ENCODE peak calls at places on chromosomes 2 and 18, in ten cellular contexts. W is left ventricle myocardium inferior; P is adipocyte; J is adrenal gland; F is IMR-90; B is cardiac muscle cell; A is spleen; N is CD4-positive, alpha-beta T cell; C is body of pancreas; K is K562. O is an unnamed sample. For H3K27me3, the result is how much of the 10 kb centered on the place peaks cover.

GRCh38 chr18:45954070-45954712 is 12.9 kb downstream of the EPG5 start:
- DNase-seq in W (no peak), P (peak), J (no peak), F (peak), B (no peak), A (no peak), N (no peak), C (no peak), K (no peak), O (no peak)

GRCh38 chr18:67133669-67134068 is 382.9 kb downstream of the DSEL start:
- DNase-seq in W (no peak), P (no peak), J (no peak), F (no peak), B (no peak), A (no peak), N (no peak), C (no peak), K (no peak), O (no peak)

GRCh38 chr2:139721454-139721995 is 941.3 kb upstream of the NXPH2 start:
- DNase-seq in W (no peak), P (no peak), J (no peak), F (no peak), B (peak), A (no peak), N (no peak), C (no peak), K (no peak), O (no peak)

GRCh38 chr18:51813740-51814139 is 526.3 kb upstream of the DCC start:
- DNase-seq in W (no peak), P (no peak), J (no peak), F (no peak), B (no peak), A (no peak), N (no peak), C (no peak), K (no peak), O (no peak)

GRCh38 chr2:118165595-118165994 is 77.3 kb downstream of the INSIG2 start:
- DNase-seq in W (no peak), P (no peak), J (no peak), F (no peak), B (no peak), A (no peak), N (no peak), C (no peak), K (no peak), O (no peak)

GRCh38 chr2:28108143-28108542 is 217.6 kb downstream of the BABAM2 start:
- DNase-seq in W (no peak), P (peak), J (no peak), F (no peak), B (no peak), A (no peak), N (no peak), C (no peak), K (no peak), O (no peak)

GRCh38 chr18:13240060-13240725 is 21.6 kb downstream of the LDLRAD4 start:
- DNase-seq in W (no peak), P (no peak), J (peak), F (no peak), B (no peak), A (peak), N (no peak), C (no peak), K (no peak), O (no peak)

GRCh38 chr18:36297419-36298112 is at the start of gene FHOD3:
- DNase-seq in W (peak), P (peak), J (peak), F (peak), B (peak), A (no peak), N (no peak), C (peak), K (peak), O (no peak)

GRCh38 chr2:192190474-192190873 is 4.3 kb downstream of the TMEFF2 start:
- DNase-seq in W (no peak), P (peak), J (no peak), F (peak), B (peak), A (no peak), N (no peak), C (no peak), K (peak), O (no peak)

GRCh38 chr18:9707381-9708056 is 582 bp upstream of the RAB31 start:
- DNase-seq in W (no peak), P (peak), J (no peak), F (peak), B (no peak), A (no peak), N (no peak), C (no peak), K (peak), O (no peak)

GRCh38 chr2:16927398-16927797 is 261.8 kb upstream of the CYRIA start:
- DNase-seq in W (no peak), P (no peak), J (no peak), F (no peak), B (no peak), A (no peak), N (no peak), C (no peak), K (no peak), O (no peak)

GRCh38 chr2:7673843-7674242 is 756.6 kb downstream of the RNF144A start:
- DNase-seq in W (no peak), P (no peak), J (no peak), F (no peak), B (no peak), A (no peak), N (no peak), C (no peak), K (no peak), O (no peak)

GRCh38 chr2:88865801-88866353 is 174.4 kb downstream of the RPIA start:
- DNase-seq in W (no peak), P (no peak), J (no peak), F (no peak), B (no peak), A (no peak), N (no peak), C (no peak), K (no peak), O (no peak)

GRCh38 chr18:76445275-76445674 is 49.8 kb downstream of the ZNF516 start:
- DNase-seq in W (no peak), P (peak), J (no peak), F (peak), B (no peak), A (no peak), N (no peak), C (no peak), K (no peak), O (no peak)

GRCh38 chr2:49177194-49177593 is 22.9 kb upstream of the FSHR start:
- DNase-seq in W (no peak), P (no peak), J (no peak), F (no peak), B (no peak), A (no peak), N (no peak), C (no peak), K (no peak), O (no peak)

GRCh38 chr2:40178971-40179370 is 272.9 kb downstream of the SLC8A1 start:
- DNase-seq in W (no peak), P (no peak), J (no peak), F (peak), B (no peak), A (no peak), N (no peak), C (no peak), K (no peak), O (no peak)

GRCh38 chr2:195649629-195650190 is 7.3 kb upstream of the SLC39A10 start:
- DNase-seq in W (no peak), P (no peak), J (no peak), F (no peak), B (no peak), A (no peak), N (no peak), C (no peak), K (no peak), O (no peak)

GRCh38 chr2:118723394-118723793 is 124.1 kb downstream of the EN1 start:
- DNase-seq in W (no peak), P (peak), J (no peak), F (no peak), B (no peak), A (no peak), N (no peak), C (no peak), K (no peak), O (no peak)

DNA sequence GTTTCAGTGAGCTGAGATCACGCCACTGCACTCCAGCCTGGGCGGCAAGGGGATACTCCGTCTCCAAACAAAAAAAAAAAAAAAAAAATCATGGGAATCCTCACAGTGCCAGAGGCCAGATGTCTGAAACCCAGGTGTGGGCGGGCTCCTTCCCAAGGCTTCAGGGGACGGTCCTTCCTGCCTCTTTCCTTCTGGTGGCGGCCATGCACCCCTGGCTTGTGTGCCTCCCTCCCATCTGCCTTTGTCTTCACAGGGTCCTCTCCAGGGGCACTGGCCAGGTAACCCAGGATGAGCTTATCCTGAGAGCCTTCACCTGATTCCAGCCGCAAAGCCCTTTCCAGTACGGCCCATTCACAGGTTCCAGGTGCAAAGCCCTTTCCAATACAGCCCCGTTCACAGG is 40.9 kb upstream of the GPC1 start:
- DNase-seq in W (no peak), P (no peak), J (no peak), F (no peak), B (no peak), A (no peak), N (no peak), C (peak), K (no peak), O (no peak)
- H3K27me3 ChIP-seq in W (under half), P (under half), J (under half), F (under half), B (under half), A (under half), N (under half), C (under half), K (under half), O (under half)

DNA sequence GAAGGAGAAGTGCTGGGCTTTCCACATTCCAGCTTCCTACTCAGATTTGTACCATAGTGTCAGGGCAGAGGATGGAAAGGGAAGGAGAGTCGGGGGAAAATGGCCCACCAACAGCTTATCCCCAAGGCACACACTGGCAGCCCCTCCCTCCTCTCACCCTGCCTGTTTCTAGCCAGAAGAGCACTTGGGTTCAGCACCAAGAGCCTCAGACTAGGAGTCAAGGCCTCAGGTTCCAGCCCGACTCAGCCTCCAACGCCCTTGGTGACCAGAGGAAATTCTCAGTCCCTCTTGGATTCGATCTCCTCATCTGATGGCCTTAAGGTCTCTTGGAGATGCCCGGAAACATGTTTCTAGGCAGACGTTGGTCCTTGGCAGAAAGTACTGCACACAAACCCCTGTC is 53.9 kb downstream of the TNS1 start:
- DNase-seq in W (no peak), P (no peak), J (no peak), F (no peak), B (no peak), A (peak), N (no peak), C (no peak), K (no peak), O (no peak)
- H3K27me3 ChIP-seq in W (under half), P (under half), J (under half), F (under half), B (under half), A (under half), N (under half), C (under half), K (under half), O (under half)

DNA sequence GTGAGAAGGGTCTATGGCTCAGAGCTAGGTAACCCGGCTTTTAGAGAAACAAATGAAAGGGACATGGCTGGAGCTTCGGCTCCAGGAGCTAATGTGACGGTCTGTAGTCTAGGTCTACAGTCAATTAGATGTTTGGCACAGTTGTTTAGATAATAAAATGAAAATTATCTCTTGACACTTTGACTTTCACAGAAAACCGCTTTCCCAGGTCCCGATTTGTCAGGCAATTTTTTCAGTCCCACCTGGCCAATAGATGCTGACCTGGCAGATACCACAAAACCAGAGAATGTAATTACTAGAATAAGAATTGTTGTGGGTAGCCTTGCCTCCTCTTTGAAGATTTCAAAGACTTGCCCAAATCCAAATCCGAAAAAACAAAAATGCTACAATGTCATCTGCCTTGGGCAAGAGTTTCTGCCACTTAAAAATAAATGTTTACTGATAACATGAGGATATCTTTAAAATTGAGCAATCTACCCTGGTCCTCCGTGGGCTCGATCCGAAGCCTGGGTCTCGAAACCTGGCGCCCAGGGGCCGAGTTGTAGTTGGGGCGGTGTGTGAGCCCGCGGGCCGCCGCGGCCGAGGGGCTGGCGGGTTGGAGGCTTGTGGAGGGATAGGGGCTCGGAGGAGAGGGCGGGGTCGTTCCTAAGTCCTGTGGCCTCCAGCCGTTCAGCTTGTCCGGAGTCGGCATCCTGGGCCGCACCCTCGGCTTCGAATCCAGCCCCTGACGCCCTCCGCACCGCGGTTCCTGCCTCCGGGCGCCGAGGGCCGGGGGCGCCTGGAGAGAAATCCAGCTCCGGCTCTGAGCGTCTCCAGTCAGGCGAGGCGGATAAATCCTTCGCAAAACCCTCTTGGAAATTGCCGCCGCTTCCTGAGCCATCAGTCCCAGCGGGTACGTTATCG is 2.3 kb downstream of the EMX1 start:
- DNase-seq in W (no peak), P (no peak), J (no peak), F (no peak), B (peak), A (no peak), N (no peak), C (no peak), K (no peak), O (no peak)
- H3K27me3 ChIP-seq in W (half or more), P (half or more), J (half or more), F (half or more), B (half or more), A (half or more), N (half or more), C (half or more), K (half or more), O (under half)

GRCh38 chr2:149236413-149236812 is 94.0 kb upstream of the LYPD6 start:
- DNase-seq in W (no peak), P (no peak), J (no peak), F (no peak), B (no peak), A (no peak), N (no peak), C (no peak), K (no peak), O (no peak)
- H3K27me3 ChIP-seq in W (under half), P (under half), J (under half), F (under half), B (under half), A (under half), N (under half), C (under half), K (under half), O (under half)

GRCh38 chr2:98084869-98085238 is 2.1 kb upstream of the VWA3B start:
- DNase-seq in W (no peak), P (no peak), J (no peak), F (no peak), B (no peak), A (no peak), N (no peak), C (peak), K (no peak), O (no peak)
- H3K27me3 ChIP-seq in W (under half), P (under half), J (under half), F (under half), B (under half), A (under half), N (half or more), C (under half), K (under half), O (under half)

GRCh38 chr18:5894215-5894612 is 1.1 kb downstream of the TMEM200C start:
- DNase-seq in W (no peak), P (no peak), J (no peak), F (peak), B (no peak), A (no peak), N (no peak), C (no peak), K (no peak), O (no peak)

GRCh38 chr18:5892772-5893431 is 2.4 kb downstream of the TMEM200C start:
- DNase-seq in W (no peak), P (no peak), J (no peak), F (peak), B (no peak), A (no peak), N (no peak), C (no peak), K (no peak), O (no peak)

GRCh38 chr18:5894613-5895299 is 566 bp downstream of the TMEM200C start:
- DNase-seq in W (peak), P (peak), J (peak), F (peak), B (peak), A (peak), N (no peak), C (no peak), K (no peak), O (no peak)

GRCh38 chr18:5895886-5896740 is 791 bp upstream of the TMEM200C start:
- DNase-seq in W (peak), P (peak), J (peak), F (peak), B (peak), A (peak), N (no peak), C (peak), K (no peak), O (no peak)

DNA sequence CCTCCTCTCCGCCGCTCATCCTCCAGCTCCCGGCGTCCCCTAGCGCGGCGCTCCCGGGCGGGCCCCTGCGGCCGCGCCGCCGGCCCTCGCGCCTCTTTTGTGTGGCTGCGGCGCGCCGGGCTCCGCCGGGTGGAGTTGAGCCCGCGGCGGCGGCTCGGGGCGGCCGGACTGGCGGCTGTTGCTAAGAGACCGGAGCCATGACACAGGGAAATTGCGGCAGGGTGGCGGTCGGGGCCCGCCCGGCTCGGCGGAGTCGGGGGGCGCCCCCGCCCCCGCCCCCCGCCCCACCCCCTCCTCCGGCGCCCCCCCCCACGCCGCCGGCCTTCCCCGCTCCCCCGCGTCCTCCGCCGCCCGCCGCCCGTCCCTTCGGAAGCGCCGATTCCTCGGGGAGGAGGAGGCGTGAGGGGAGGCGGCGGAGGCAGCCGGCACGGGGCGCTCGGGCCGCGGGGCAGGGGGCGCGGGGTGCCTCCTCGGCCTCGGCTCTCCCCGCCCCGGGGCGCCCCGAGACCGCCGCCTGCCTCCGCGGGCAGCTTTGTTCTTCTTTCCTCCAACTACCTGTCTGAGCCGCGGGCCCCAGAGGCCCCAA is at the start of gene TMEM200C:
- DNase-seq in W (peak), P (peak), J (peak), F (peak), B (peak), A (no peak), N (no peak), C (peak), K (no peak), O (no peak)
- H3K27me3 ChIP-seq in W (half or more), P (under half), J (under half), F (under half), B (under half), A (half or more), N (half or more), C (under half), K (under half), O (under half)

DNA sequence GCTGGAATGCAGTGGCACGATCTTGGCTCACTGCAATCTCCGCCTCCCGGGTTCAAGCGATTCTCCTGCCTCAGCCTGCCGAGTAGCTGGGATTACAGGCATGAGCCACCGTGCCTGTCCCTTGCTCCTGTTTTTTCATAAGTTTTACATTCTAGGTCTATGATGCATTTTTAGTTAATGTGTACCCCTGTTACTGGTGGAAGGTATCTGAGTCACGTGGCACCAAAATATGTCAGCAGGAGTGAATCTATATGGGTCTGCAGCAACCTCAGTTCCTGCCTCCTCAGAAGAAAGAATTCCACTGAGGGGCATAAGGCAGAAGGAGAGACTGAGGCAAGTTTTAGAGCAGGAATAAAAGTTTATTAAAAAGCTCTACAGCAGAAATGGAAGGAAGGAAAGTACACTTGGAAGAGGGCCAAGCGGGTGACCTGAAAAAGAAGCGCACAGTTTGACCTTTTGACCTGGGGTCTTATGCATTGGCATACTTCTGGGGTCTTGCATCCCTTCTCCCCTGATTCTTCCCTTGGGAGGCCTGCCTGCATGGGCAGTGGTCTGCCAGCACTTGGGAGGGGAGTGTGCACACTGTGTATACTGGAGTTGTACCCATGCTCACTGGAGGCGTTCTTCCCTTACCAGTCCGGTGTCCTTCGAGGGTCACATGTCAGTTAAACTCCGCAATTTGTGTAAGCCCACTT is 1.1 kb upstream of the MFSD2B start:
- DNase-seq in W (no peak), P (no peak), J (no peak), F (no peak), B (no peak), A (no peak), N (no peak), C (no peak), K (no peak), O (no peak)
- H3K27me3 ChIP-seq in W (under half), P (under half), J (under half), F (under half), B (under half), A (under half), N (under half), C (under half), K (under half), O (under half)